ENCODE peak calls at places on chromosomes 11 and 22, in ten cellular contexts. X, B, S, G, W, V, Z, O, I and H are unnamed samples.

GRCh38 chr22:48358886-48359612 is 1468.6 kb downstream of the BRD1 start:
- DNase-seq in X (no peak), S (no peak), I (no peak), O (no peak), B (no peak), V (no peak), G (no peak), Z (no peak), W (no peak), H (no peak)

GRCh38 chr22:48953103-48953720 is 874.5 kb downstream of the BRD1 start:
- DNase-seq in I (peak; percentile 4), W (no peak), Z (peak; percentile 1), B (no peak), X (peak; percentile 15), O (no peak), S (no peak), V (no peak), G (no peak), H (no peak)

GRCh38 chr22:22937894-22938480 is 50.4 kb downstream of the IGLL5 start:
- DNase-seq in X (no peak), I (no peak), O (no peak), G (no peak), S (no peak), V (no peak), B (no peak), W (no peak), Z (no peak), H (no peak)

GRCh38 chr11:68854273-68854958 is 12.7 kb upstream of the CPT1A start:
- DNase-seq in Z (no peak), B (no peak), S (no peak), I (no peak), W (no peak), O (no peak), X (no peak), G (no peak), V (no peak), H (no peak)

GRCh38 chr11:111296196-111296595 is 2.1 kb upstream of the POU2AF3 start:
- DNase-seq in B (no peak), G (no peak), W (no peak), I (no peak), V (no peak), X (no peak), S (no peak), O (no peak), Z (no peak), H (no peak)

GRCh38 chr11:2377511-2378443 is 667 bp downstream of the CD81 start:
- DNase-seq in W (peak; percentile 69), B (peak; percentile 54), X (peak; percentile 78), Z (no peak), S (peak; percentile 83), I (peak; percentile 63), G (peak; percentile 70), V (no peak), O (no peak), H (no peak)

GRCh38 chr11:1156506-1157340 is 1.0 kb upstream of the MUC5AC start:
- DNase-seq in B (no peak), I (peak; percentile 8), O (no peak), S (no peak), V (no peak), W (no peak), G (no peak), X (no peak), Z (no peak), H (no peak)

GRCh38 chr22:26322179-26322905 is 106.7 kb upstream of the ASPHD2 start:
- DNase-seq in V (no peak), I (no peak), O (peak; percentile 99), B (peak; percentile 72), W (no peak), G (no peak), Z (no peak), S (no peak), X (no peak), H (peak; percentile 51)

GRCh38 chr11:82701847-82702520 is 31.7 kb downstream of the FAM181B start:
- DNase-seq in Z (no peak), B (peak; percentile 55), O (no peak), W (no peak), X (no peak), I (peak; percentile 22), G (peak; percentile 41), V (no peak), S (no peak), H (peak; percentile 22)

DNA sequence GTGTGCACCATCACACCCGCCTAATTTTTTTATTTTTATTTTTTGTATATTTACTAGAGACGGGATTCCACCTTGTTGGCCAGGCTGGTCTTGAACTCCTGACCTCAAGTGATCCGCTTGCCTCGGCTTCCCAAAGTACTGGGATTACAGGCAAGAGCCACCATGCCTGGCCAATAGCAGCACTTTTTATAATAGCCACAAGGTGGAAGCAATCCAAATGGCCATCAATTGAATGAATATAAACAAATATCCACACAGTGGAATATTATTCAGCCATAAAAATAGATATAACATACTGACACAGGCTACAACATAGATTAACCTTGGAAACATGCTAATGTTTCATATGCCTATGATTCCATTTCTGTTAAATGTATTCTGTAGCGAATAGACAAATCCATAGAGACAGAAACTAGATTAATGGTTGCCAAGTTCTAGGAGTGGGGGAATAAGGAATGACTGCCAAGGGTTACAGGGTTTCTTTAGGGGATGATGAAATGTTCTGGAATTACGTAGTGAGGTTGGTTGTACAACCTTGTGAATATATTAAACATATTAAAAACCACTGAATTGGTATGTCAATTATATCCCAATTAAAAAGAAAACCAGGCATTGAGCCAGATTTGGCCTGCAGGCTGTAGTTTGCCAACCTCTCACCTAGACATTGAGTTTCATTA is 4.8 kb downstream of the VPS51 start:
- DNase-seq in Z (no peak), W (no peak), X (no peak), B (no peak), S (no peak), G (no peak), I (no peak), V (no peak), O (no peak), H (no peak)
- TF ChIP-seq CTCF in Z (no peak), W (no peak), X (no peak), B (no peak), S (no peak), G (peak; percentile 45), I (no peak), V (no peak), O (peak; percentile 8), H (no peak)

DNA sequence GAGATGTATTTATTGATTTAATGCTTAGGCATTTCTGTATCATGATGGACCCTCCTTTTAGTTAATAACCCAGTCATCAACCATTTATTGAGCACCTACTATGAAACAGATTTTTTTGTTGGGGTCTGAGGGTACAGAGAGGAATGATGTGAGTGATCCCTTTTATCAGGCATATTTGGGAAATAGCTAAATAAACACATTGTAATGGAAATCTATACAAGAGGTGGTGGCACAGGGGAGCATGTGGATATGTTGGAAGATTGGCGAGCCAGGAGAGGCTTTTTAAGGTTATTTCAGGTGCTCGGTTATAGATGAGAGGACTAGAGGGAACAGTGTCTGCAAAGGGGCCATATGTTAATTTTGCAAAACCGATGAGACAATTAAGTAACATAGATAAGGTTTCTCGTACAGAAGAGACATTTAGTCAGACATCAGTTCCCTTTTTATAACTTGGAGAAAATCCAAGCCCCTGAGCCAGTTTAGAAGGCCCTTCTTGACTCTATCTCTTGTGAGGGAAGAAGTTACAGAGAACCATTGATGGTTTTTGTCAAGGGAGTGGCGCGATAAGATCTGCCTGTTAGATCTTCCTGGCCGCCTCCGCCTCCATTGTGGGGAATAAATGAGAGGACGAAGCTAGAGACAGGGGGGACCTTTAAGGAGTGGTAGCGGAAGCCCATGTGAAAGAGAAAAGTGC is 2.0 kb downstream of the ATXN10 start:
- DNase-seq in V (no peak), X (no peak), B (no peak), S (no peak), G (no peak), W (no peak), I (no peak), O (no peak), Z (no peak), H (no peak)
- H3K4me3 ChIP-seq in V (no peak overlapping the region), X (no peak overlapping the region), B (no peak overlapping the region), S (no peak overlapping the region), G (peak overlapping the region; percentile 81), W (peak overlapping the region; percentile 76), I (no peak overlapping the region), O (peak overlapping the region; percentile 70), Z (no peak overlapping the region), H (peak overlapping the region; percentile 92)

DNA sequence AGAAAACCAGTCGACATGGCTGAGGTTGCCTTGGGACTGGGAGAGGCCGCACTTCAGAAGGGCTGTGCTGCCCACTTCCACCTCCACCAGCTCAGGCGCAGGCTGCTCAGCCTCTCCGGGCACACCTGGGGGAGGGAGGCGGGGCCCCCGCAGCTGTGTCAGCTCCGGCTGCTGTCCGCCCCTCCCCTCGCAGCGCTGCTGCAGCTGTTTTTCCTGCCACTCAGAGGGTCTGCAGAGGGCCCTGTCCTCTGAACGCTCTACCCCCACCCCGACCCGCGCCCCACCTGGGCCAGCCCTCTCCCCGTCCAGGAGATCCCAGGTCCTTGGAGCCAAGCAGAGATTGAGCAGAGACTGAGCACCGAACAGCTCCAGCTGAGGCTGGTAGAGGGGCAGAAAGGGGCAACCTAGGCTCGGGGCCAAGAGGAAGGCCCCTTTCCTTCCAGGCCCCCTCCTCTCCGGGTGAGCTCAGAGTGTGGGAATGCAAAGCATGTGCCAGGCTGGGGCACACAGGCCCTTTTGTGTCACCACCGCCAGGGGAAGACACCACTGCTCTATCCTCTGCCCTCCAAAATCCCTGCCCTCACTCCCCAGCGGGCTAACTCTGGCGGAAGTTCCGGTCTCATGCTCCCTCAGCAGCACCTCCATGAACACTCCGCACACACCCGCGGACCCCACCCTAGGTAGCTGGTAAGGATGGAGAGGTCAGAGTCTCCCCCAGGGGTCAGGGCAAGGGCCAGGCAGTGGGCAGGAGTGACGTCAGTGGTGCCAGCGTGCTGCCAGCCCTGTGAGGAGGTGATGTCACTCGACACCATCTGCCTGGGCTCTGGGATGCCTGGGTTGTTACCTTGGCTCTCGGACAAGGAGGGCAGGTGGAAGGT is 1.6 kb downstream of the MCAM start:
- DNase-seq in B (no peak), G (peak; percentile 73), O (no peak), W (no peak), I (no peak), Z (no peak), V (no peak), X (no peak), S (no peak), H (no peak)
- TF ChIP-seq CTCF in B (no peak), G (peak; percentile 16), O (no peak), W (no peak), I (no peak), Z (no peak), V (no peak), X (no peak), S (no peak), H (no peak)

GRCh38 chr11:130171534-130171933 is 12.0 kb downstream of the ST14 start:
- DNase-seq in O (no peak), Z (no peak), I (no peak), X (no peak), S (no peak), W (no peak), V (no peak), G (no peak), B (no peak), H (no peak)
- H3K4me3 ChIP-seq in O (no peak overlapping the region), Z (no peak overlapping the region), I (no peak overlapping the region), X (no peak overlapping the region), S (no peak overlapping the region), W (no peak overlapping the region), V (no peak overlapping the region), G (peak overlapping the region; percentile 48), B (no peak overlapping the region), H (no peak overlapping the region)

GRCh38 chr11:130979386-130979972 is 63.2 kb upstream of the SNX19 start:
- DNase-seq in X (no peak), I (no peak), V (no peak), S (no peak), W (no peak), B (peak; percentile 62), Z (no peak), O (no peak), G (peak; percentile 8), H (peak; percentile 11)
- TF ChIP-seq CTCF in X (no peak), I (peak; percentile 15), V (peak; percentile 26), S (peak; percentile 19), W (no peak), B (peak; percentile 67), Z (no peak), O (peak; percentile 60), G (peak; percentile 64), H (peak; percentile 72)